ENCODE peak calls at places on chromosomes 12 and 14, in five cellular contexts. One of them, this sample, is unnamed.

GRCh38 chr14:96038920-96039632 is at the start of gene C14orf132:
- DNase-seq in fibroblast of the aortic adventitia: peak
- DNase-seq in occipital lobe: peak
- DNase-seq in mucosa of gallbladder: peak
- DNase-seq in effector memory CD8-positive, alpha-beta T cell: no peak
- DNase-seq in this sample: peak

GRCh38 chr12:44589697-44590096 is 286.4 kb downstream of the NELL2 start:
- DNase-seq in effector memory CD8-positive, alpha-beta T cell: no peak
- DNase-seq in fibroblast of the aortic adventitia: no peak
- DNase-seq in mucosa of gallbladder: no peak
- DNase-seq in occipital lobe: no peak
- DNase-seq in this sample: no peak

GRCh38 chr12:27179399-27180214 is 64.5 kb upstream of the STK38L start:
- DNase-seq in occipital lobe: no peak
- DNase-seq in fibroblast of the aortic adventitia: peak
- DNase-seq in effector memory CD8-positive, alpha-beta T cell: no peak
- DNase-seq in mucosa of gallbladder: peak
- DNase-seq in this sample: no peak

GRCh38 chr14:66284346-66284745 is 201.8 kb upstream of the CCDC196 start:
- DNase-seq in occipital lobe: no peak
- DNase-seq in effector memory CD8-positive, alpha-beta T cell: no peak
- DNase-seq in fibroblast of the aortic adventitia: peak
- DNase-seq in mucosa of gallbladder: no peak
- DNase-seq in this sample: no peak

GRCh38 chr14:77638738-77639137 is 22.3 kb upstream of the SPTLC2 start:
- DNase-seq in mucosa of gallbladder: no peak
- DNase-seq in effector memory CD8-positive, alpha-beta T cell: no peak
- DNase-seq in fibroblast of the aortic adventitia: peak
- DNase-seq in occipital lobe: no peak
- DNase-seq in this sample: no peak

GRCh38 chr14:29243355-29243754 is 476.8 kb downstream of the FOXG1 start:
- DNase-seq in fibroblast of the aortic adventitia: peak
- DNase-seq in occipital lobe: no peak
- DNase-seq in effector memory CD8-positive, alpha-beta T cell: no peak
- DNase-seq in mucosa of gallbladder: no peak
- DNase-seq in this sample: no peak

GRCh38 chr12:63319936-63320633 is 169.1 kb upstream of the AVPR1A start:
- DNase-seq in fibroblast of the aortic adventitia: no peak
- DNase-seq in mucosa of gallbladder: no peak
- DNase-seq in effector memory CD8-positive, alpha-beta T cell: no peak
- DNase-seq in occipital lobe: no peak
- DNase-seq in this sample: no peak

GRCh38 chr12:48350249-48351021 is at the start of gene ZNF641:
- DNase-seq in occipital lobe: peak
- DNase-seq in effector memory CD8-positive, alpha-beta T cell: peak
- DNase-seq in mucosa of gallbladder: peak
- DNase-seq in fibroblast of the aortic adventitia: peak
- DNase-seq in this sample: peak

GRCh38 chr12:107523760-107524558 is 161.6 kb upstream of the PWP1 start:
- DNase-seq in occipital lobe: no peak
- DNase-seq in mucosa of gallbladder: no peak
- DNase-seq in fibroblast of the aortic adventitia: no peak
- DNase-seq in effector memory CD8-positive, alpha-beta T cell: no peak
- DNase-seq in this sample: peak

GRCh38 chr12:67358686-67359374 is 89.7 kb downstream of the CAND1 start:
- DNase-seq in effector memory CD8-positive, alpha-beta T cell: no peak
- DNase-seq in occipital lobe: no peak
- DNase-seq in fibroblast of the aortic adventitia: peak
- DNase-seq in mucosa of gallbladder: no peak
- DNase-seq in this sample: no peak

This sample was measured in left lobe of liver.